ENCODE peak calls at places on chromosomes 2 and 18, in four cellular contexts. Q is stimulated activated CD8-positive, alpha-beta memory T cell treated with anti-CD3 and anti-CD28 coated beads, Interleukin-2, amount 100 ng/mL, for 1 hour; P is activated CD4-positive, alpha-beta T cell treated with anti-CD3 and anti-CD28 coated beads, Interleukin-2, amount 10 ng/mL, durations not matched to agents 7 days and 5 days; U is activated naive CD4-positive, alpha-beta T cell treated with Interleukin-2 at 50 U/mL for 16 hours. R is an unnamed sample.

GRCh38 chr2:84694088-84694622 is 177.9 kb downstream of the DNAH6 start:
- DNase-seq in Q (no peak), P (peak), U (peak), R (no peak)

GRCh38 chr2:146544701-146545100 is 1300.1 kb upstream of the ACVR2A start:
- DNase-seq in Q (no peak), P (no peak), U (no peak), R (no peak)

GRCh38 chr2:237456200-237456731 is 30.8 kb upstream of the MLPH start:
- DNase-seq in Q (no peak), P (no peak), U (no peak), R (no peak)

GRCh38 chr2:39642054-39642742 is 23.5 kb upstream of the TMEM178A start:
- DNase-seq in Q (no peak), P (no peak), U (no peak), R (no peak)

GRCh38 chr2:50556934-50557575 is 474.9 kb downstream of the NRXN1 start:
- DNase-seq in Q (no peak), P (no peak), U (no peak), R (no peak)

GRCh38 chr2:30145826-30146336 is 926 bp upstream of the YPEL5 start:
- DNase-seq in Q (no peak), P (no peak), U (no peak), R (no peak)

GRCh38 chr2:24830351-24830750 is 37.1 kb downstream of the CENPO start:
- DNase-seq in Q (no peak), P (no peak), U (no peak), R (no peak)

GRCh38 chr2:239156516-239157265 is 244.1 kb downstream of the HDAC4 start:
- DNase-seq in Q (no peak), P (no peak), U (no peak), R (no peak)

GRCh38 chr18:70132999-70133398 is 72.5 kb downstream of the RTTN start:
- DNase-seq in Q (no peak), P (no peak), U (no peak), R (no peak)

GRCh38 chr2:86753606-86754005 is 33.5 kb downstream of the RMND5A start:
- DNase-seq in Q (no peak), P (no peak), U (no peak), R (no peak)

GRCh38 chr2:23350026-23350791 is 34.8 kb upstream of the KLHL29 start:
- DNase-seq in Q (no peak), P (no peak), U (no peak), R (no peak)

GRCh38 chr2:55425449-55425848 is 5.8 kb upstream of the CCDC88A start:
- DNase-seq in Q (no peak), P (no peak), U (no peak), R (no peak)

GRCh38 chr2:241035142-241035817 is 36.9 kb downstream of the SNED1 start:
- DNase-seq in Q (peak), P (no peak), U (peak), R (peak)

GRCh38 chr18:70250781-70251180 is 38.1 kb upstream of the SOCS6 start:
- DNase-seq in Q (no peak), P (no peak), U (no peak), R (no peak)

GRCh38 chr2:128394004-128394730 is 75.5 kb upstream of the HS6ST1 start:
- DNase-seq in Q (no peak), P (no peak), U (no peak), R (no peak)

GRCh38 chr2:39275016-39275415 is 31.2 kb upstream of the CDKL4 start:
- DNase-seq in Q (no peak), P (no peak), U (no peak), R (no peak)

GRCh38 chr2:226439337-226439736 is 360.3 kb downstream of the IRS1 start:
- DNase-seq in Q (no peak), P (no peak), U (no peak), R (no peak)

GRCh38 chr2:32802877-32803276 is 143.9 kb upstream of the LTBP1 start:
- DNase-seq in Q (no peak), P (no peak), U (no peak), R (no peak)

GRCh38 chr2:174376967-174377366 is 18.6 kb upstream of the SCRN3 start:
- DNase-seq in Q (no peak), P (no peak), U (no peak), R (no peak)

GRCh38 chr2:231361701-231362588 is 33.6 kb upstream of the B3GNT7 start:
- DNase-seq in Q (no peak), P (peak), U (no peak), R (peak)

GRCh38 chr2:215577356-215577755 is 141.5 kb upstream of the FN1 start:
- DNase-seq in Q (no peak), P (no peak), U (no peak), R (no peak)

GRCh38 chr2:162317910-162318279 is 589 bp downstream of the IFIH1 start:
- DNase-seq in Q (no peak), P (peak), U (peak), R (peak)

GRCh38 chr2:72140621-72140960 is 7.1 kb downstream of the CYP26B1 start:
- DNase-seq in Q (no peak), P (no peak), U (no peak), R (no peak)

GRCh38 chr18:12408247-12408869 is 629 bp downstream of the PRELID3A start:
- DNase-seq in Q (no peak), P (no peak), U (no peak), R (no peak)

GRCh38 chr2:235026137-235026536 is 74.3 kb downstream of the SH3BP4 start:
- DNase-seq in Q (no peak), P (no peak), U (no peak), R (no peak)

GRCh38 chr2:65710779-65711295 is 278.4 kb upstream of the SPRED2 start:
- DNase-seq in Q (no peak), P (no peak), U (no peak), R (no peak)

GRCh38 chr2:228681426-228681825 is 499.9 kb upstream of the SPHKAP start:
- DNase-seq in Q (no peak), P (no peak), U (no peak), R (no peak)

R was measured in activated CD4-positive, alpha-beta memory T cell treated with anti-CD3 and anti-CD28 coated beads, Interleukin-2, amount 10 ng/mL, durations not matched to agents 7 days and 5 days.